ENCODE peak calls at places on chromosomes 16 and 17, in five cellular contexts. G is HCT116; B is CD8-positive, alpha-beta T cell; H is fibroblast of lung; A is uterus. S is an unnamed sample. For H3K4me1, the result is how much of the 10 kb centered on the place peaks cover.

GRCh38 chr17:18258356-18259038 is at the start of gene FLII:
- DNase-seq in G (no peak), B (peak), H (peak), A (peak), S (peak)

GRCh38 chr17:72383053-72383847 is 262.4 kb downstream of the SOX9 start:
- DNase-seq in G (no peak), B (no peak), H (no peak), A (no peak), S (no peak)

GRCh38 chr17:78653382-78653781 is 76.2 kb upstream of the DNAH17 start:
- DNase-seq in G (no peak), B (no peak), H (peak), A (no peak), S (no peak)

GRCh38 chr16:74073471-74073870 is 223.1 kb upstream of the PSMD7 start:
- DNase-seq in G (no peak), B (no peak), H (no peak), A (no peak), S (no peak)

GRCh38 chr17:43176119-43176570 is 5.1 kb downstream of the NBR1 start:
- DNase-seq in G (no peak), B (no peak), H (no peak), A (no peak), S (no peak)

GRCh38 chr16:3101841-3102470 is 2.9 kb upstream of the ZSCAN10 start:
- DNase-seq in G (no peak), B (no peak), H (no peak), A (no peak), S (no peak)

GRCh38 chr16:4021070-4021779 is 95.0 kb downstream of the ADCY9 start:
- DNase-seq in G (no peak), B (no peak), H (no peak), A (no peak), S (no peak)

GRCh38 chr17:19311421-19312215 is 50.9 kb downstream of the B9D1 start:
- DNase-seq in G (no peak), B (no peak), H (peak), A (no peak), S (peak)

GRCh38 chr17:31211352-31212012 is 85.6 kb downstream of the OMG start:
- DNase-seq in G (no peak), B (no peak), H (peak), A (no peak), S (no peak)

GRCh38 chr17:30093463-30094147 is 23.0 kb upstream of the NSRP1 start:
- DNase-seq in G (peak), B (peak), H (peak), A (peak), S (no peak)

GRCh38 chr17:1322014-1322428 is 42.6 kb downstream of the TRARG1 start:
- DNase-seq in G (no peak), B (no peak), H (no peak), A (no peak), S (peak)

GRCh38 chr17:48155889-48156670 is 48.5 kb downstream of the SNX11 start:
- DNase-seq in G (no peak), B (no peak), H (no peak), A (no peak), S (no peak)

GRCh38 chr17:19663097-19663496 is 14.5 kb downstream of the ALDH3A2 start:
- DNase-seq in G (no peak), B (no peak), H (no peak), A (no peak), S (no peak)

GRCh38 chr16:58042886-58043515 is 17.4 kb downstream of the MMP15 start:
- DNase-seq in G (no peak), B (no peak), H (no peak), A (no peak), S (no peak)

GRCh38 chr17:31562447-31562846 is 171.0 kb downstream of the RAB11FIP4 start:
- DNase-seq in G (no peak), B (no peak), H (no peak), A (no peak), S (no peak)

GRCh38 chr17:52143536-52143935 is 15.0 kb downstream of the CA10 start:
- DNase-seq in G (no peak), B (no peak), H (peak), A (no peak), S (no peak)

GRCh38 chr16:10738231-10739077 is 5.2 kb upstream of the NUBP1 start:
- DNase-seq in G (peak), B (no peak), H (peak), A (peak), S (peak)

GRCh38 chr16:10740845-10741208 is 2.8 kb upstream of the NUBP1 start:
- DNase-seq in G (no peak), B (no peak), H (no peak), A (no peak), S (no peak)

GRCh38 chr16:10741844-10742243 is 1.8 kb upstream of the NUBP1 start:
- DNase-seq in G (no peak), B (no peak), H (peak), A (no peak), S (peak)

GRCh38 chr16:10740000-10740844 is 3.4 kb upstream of the NUBP1 start:
- DNase-seq in G (no peak), B (no peak), H (no peak), A (no peak), S (no peak)

DNA sequence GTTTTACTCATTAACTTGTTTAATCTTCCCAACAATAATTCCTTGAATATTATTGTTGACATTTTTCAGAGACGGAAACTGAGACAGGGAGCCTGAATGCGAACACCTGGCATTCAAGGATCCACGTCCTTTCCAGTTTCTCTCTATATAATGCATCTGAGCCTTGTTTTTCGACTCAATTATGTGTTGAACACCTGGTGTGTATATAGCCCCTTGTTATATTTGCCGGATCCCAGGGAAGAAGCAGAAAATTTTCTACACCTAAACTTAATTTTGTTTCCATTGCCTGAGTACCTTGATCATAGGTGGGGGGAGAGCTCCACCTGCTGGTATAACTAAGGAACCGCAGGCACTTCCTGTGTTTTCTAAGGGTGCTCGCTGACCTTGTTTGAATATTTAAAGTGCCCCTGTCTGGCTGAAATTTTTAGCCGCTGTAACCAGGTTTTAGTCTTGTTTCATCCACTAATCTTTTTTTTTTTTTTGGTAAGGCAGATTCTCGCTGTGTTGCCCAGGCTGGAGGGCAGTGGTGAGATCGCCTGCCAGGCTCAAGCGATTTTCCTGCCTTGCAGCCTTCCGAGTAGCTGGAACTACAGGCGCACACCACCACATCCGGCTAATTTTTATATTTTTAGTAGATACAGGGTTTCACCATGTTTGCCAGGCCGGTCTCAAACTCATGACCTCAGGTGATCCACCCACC is 6.6 kb upstream of the NUBP1 start:
- DNase-seq in G (peak), B (peak), H (peak), A (peak), S (no peak)
- H3K4me3 ChIP-seq in G (no peak), B (no peak), H (no peak), A (no peak), S (no peak)

GRCh38 chr16:68097088-68097487 is 11.9 kb downstream of the NFATC3 start:
- DNase-seq in G (no peak), B (no peak), H (no peak), A (no peak), S (no peak)

GRCh38 chr16:68093816-68094613 is 8.8 kb downstream of the NFATC3 start:
- DNase-seq in G (no peak), B (no peak), H (peak), A (no peak), S (no peak)

GRCh38 chr16:68096491-68096890 is 11.3 kb downstream of the NFATC3 start:
- DNase-seq in G (no peak), B (no peak), H (no peak), A (no peak), S (no peak)

GRCh38 chr16:68091604-68092261 is 6.6 kb downstream of the NFATC3 start:
- DNase-seq in G (no peak), B (no peak), H (peak), A (no peak), S (no peak)

GRCh38 chr16:68094614-68094934 is 9.4 kb downstream of the NFATC3 start:
- DNase-seq in G (no peak), B (no peak), H (no peak), A (no peak), S (no peak)
- H3K4me1 ChIP-seq in G (under half), B (half or more), H (under half), A (under half), S (under half)

GRCh38 chr17:27630607-27631408 is at the start of gene LGALS9:
- DNase-seq in G (no peak), B (peak), H (peak), A (no peak), S (no peak)
- H3K27ac ChIP-seq in G (no peak), B (peak), H (no peak), A (peak), S (no peak)

GRCh38 chr17:75524269-75524970 is 1.1 kb upstream of the LLGL2 start:
- DNase-seq in G (no peak), B (no peak), H (no peak), A (no peak), S (no peak)
- H3K4me3 ChIP-seq in G (peak), B (peak), H (no peak), A (peak), S (peak)

GRCh38 chr16:49698416-49698815 is 157.5 kb downstream of the ZNF423 start:
- DNase-seq in G (no peak), B (no peak), H (peak), A (peak), S (peak)

GRCh38 chr16:49700222-49700927 is 155.5 kb downstream of the ZNF423 start:
- DNase-seq in G (no peak), B (no peak), H (peak), A (peak), S (peak)

GRCh38 chr16:49700928-49701685 is 154.8 kb downstream of the ZNF423 start:
- DNase-seq in G (no peak), B (no peak), H (peak), A (no peak), S (no peak)

GRCh38 chr16:49698931-49699715 is 156.8 kb downstream of the ZNF423 start:
- DNase-seq in G (no peak), B (no peak), H (peak), A (peak), S (peak)

GRCh38 chr16:49699718-49700117 is 156.2 kb downstream of the ZNF423 start:
- DNase-seq in G (no peak), B (no peak), H (no peak), A (peak), S (no peak)
- H3K4me1 ChIP-seq in G (under half), B (under half), H (under half), A (under half), S (under half)

GRCh38 chr17:76792348-76792747 is 54.4 kb downstream of the MFSD11 start:
- DNase-seq in G (no peak), B (no peak), H (no peak), A (no peak), S (no peak)

GRCh38 chr17:76791053-76791980 is 53.4 kb downstream of the MFSD11 start:
- DNase-seq in G (no peak), B (peak), H (peak), A (peak), S (no peak)

GRCh38 chr17:76793775-76794174 is 55.9 kb downstream of the MFSD11 start:
- DNase-seq in G (peak), B (no peak), H (peak), A (no peak), S (no peak)

GRCh38 chr17:76797441-76797840 is 59.5 kb downstream of the MFSD11 start:
- DNase-seq in G (no peak), B (no peak), H (no peak), A (no peak), S (no peak)

DNA sequence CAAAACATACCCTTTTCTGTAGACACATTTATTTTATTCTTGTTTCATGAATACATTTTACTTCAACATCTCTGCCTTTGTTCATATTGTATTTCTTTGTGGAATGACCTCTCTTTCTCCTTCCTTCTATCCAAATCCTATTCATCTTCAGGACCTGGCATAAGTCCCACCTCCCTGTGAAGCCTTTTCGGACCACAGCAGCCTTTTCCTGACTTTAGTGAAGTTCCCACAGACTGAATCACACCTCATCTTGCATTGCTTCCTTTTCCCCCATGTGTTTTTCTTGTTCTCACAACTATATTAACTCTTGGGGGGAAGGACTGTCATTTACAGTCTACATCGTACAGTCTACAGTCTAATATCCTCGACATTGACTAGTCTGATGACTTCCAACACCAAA is 58.2 kb downstream of the MFSD11 start:
- DNase-seq in G (no peak), B (no peak), H (peak), A (no peak), S (no peak)
- H3K27ac ChIP-seq in G (no peak), B (no peak), H (no peak), A (no peak), S (no peak)

GRCh38 chr16:88429387-88430184 is 23.5 kb upstream of the ZFPM1 start:
- DNase-seq in G (no peak), B (no peak), H (no peak), A (no peak), S (no peak)
- H3K4me3 ChIP-seq in G (no peak), B (peak), H (no peak), A (peak), S (no peak)

GRCh38 chr17:27978689-27979175 is 63.7 kb upstream of the NLK start:
- DNase-seq in G (no peak), B (no peak), H (peak), A (no peak), S (no peak)
- H3K4me1 ChIP-seq in G (under half), B (under half), H (under half), A (under half), S (under half)

DNA sequence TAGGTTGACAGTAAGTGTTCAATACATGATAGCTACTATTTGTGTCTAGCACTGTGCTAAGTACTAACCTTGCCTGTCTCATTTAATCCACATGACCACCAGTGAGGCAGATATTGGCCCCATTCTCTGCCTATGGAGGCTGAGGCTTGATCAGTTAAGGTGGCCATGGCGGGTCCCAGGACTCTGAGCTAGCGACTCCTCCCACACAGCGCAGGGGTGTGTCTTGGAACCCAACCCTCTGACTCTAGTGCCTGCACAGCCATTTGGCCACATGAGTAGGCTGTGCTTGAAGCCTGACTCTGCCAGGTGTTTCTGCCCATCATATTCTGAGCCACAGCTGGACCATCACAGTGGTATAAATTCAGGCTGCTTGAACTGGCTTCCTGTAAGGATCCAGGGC is 6.4 kb downstream of the NHERF1 start:
- DNase-seq in G (no peak), B (no peak), H (no peak), A (no peak), S (no peak)
- H3K27ac ChIP-seq in G (no peak), B (peak), H (no peak), A (no peak), S (no peak)

GRCh38 chr16:30335598-30336474 is 19.3 kb downstream of the CD2BP2 start:
- DNase-seq in G (no peak), B (no peak), H (peak), A (no peak), S (no peak)
- H3K4me3 ChIP-seq in G (peak), B (peak), H (peak), A (peak), S (no peak)

S was measured in aorta.